ENCODE peak calls at places on chromosomes 6 and 20, in four cellular contexts. F, Z, H and R are unnamed samples.

GRCh38 chr6:100202417-100203194 is 208.6 kb upstream of the MCHR2 start:
- DNase-seq in F (no peak), Z (peak; percentile 93), H (no peak), R (no peak)

GRCh38 chr6:15132854-15133670 is 112.8 kb upstream of the JARID2 start:
- DNase-seq in F (peak; percentile 26), Z (peak; percentile 90), H (no peak), R (no peak)

GRCh38 chr6:139863356-139863755 is 488.9 kb upstream of the CITED2 start:
- DNase-seq in F (no peak), Z (peak; percentile 81), H (no peak), R (no peak)

GRCh38 chr6:169160855-169161560 is 92.6 kb downstream of the THBS2 start:
- DNase-seq in F (no peak), Z (no peak), H (no peak), R (no peak)

GRCh38 chr6:73521351-73522254 is 771 bp upstream of the EEF1A1 start:
- DNase-seq in F (peak; percentile 42), Z (peak; percentile 91), H (peak; percentile 91), R (no peak)

GRCh38 chr20:18252597-18253451 is 35.5 kb upstream of the ZNF133 start:
- DNase-seq in F (no peak), Z (no peak), H (no peak), R (no peak)

GRCh38 chr20:54028276-54029011 is 42.0 kb downstream of the BCAS1 start:
- DNase-seq in F (no peak), Z (no peak), H (no peak), R (no peak)

GRCh38 chr6:35047265-35048011 is 93.7 kb downstream of the TCP11 start:
- DNase-seq in F (no peak), Z (peak; percentile 71), H (no peak), R (no peak)

GRCh38 chr6:169890049-169890448 is 138.6 kb downstream of the ERMARD start:
- DNase-seq in F (no peak), Z (no peak), H (no peak), R (no peak)

GRCh38 chr20:1855113-1855512 is 40.1 kb upstream of the SIRPA start:
- DNase-seq in F (no peak), Z (no peak), H (no peak), R (no peak)

GRCh38 chr20:1857403-1857941 is 37.7 kb upstream of the SIRPA start:
- DNase-seq in F (peak; percentile 81), Z (no peak), H (no peak), R (no peak)

GRCh38 chr20:1854246-1854645 is 41.0 kb upstream of the SIRPA start:
- DNase-seq in F (no peak), Z (no peak), H (no peak), R (no peak)

GRCh38 chr20:1855690-1856089 is 39.5 kb upstream of the SIRPA start:
- DNase-seq in F (no peak), Z (no peak), H (no peak), R (no peak)

GRCh38 chr20:1856419-1856818 is 38.8 kb upstream of the SIRPA start:
- DNase-seq in F (no peak), Z (no peak), H (no peak), R (no peak)
- H4K5ac ChIP-seq in F (no peak overlapping the region), Z (no peak overlapping the region), H (no peak overlapping the region), R (no peak overlapping the region)

GRCh38 chr6:147000545-147001488 is 203.4 kb upstream of the STXBP5 start:
- DNase-seq in F (no peak), Z (peak; percentile 79), H (no peak), R (no peak)
- H4K5ac ChIP-seq in F (no peak overlapping the region), Z (no peak overlapping the region), H (no peak overlapping the region), R (no peak overlapping the region)

GRCh38 chr6:42131531-42131930 is 10.9 kb downstream of the C6orf132 start:
- DNase-seq in F (no peak), Z (peak; percentile 89), H (no peak), R (no peak)

GRCh38 chr6:42125231-42125630 is 17.2 kb downstream of the C6orf132 start:
- DNase-seq in F (no peak), Z (no peak), H (no peak), R (no peak)

GRCh38 chr6:42128460-42129359 is 13.7 kb downstream of the C6orf132 start:
- DNase-seq in F (no peak), Z (no peak), H (no peak), R (no peak)

GRCh38 chr6:42125663-42126062 is 16.8 kb downstream of the C6orf132 start:
- DNase-seq in F (peak; percentile 37), Z (no peak), H (no peak), R (no peak)

GRCh38 chr6:42129360-42129676 is 13.1 kb downstream of the C6orf132 start:
- DNase-seq in F (no peak), Z (no peak), H (no peak), R (no peak)
- H4K5ac ChIP-seq in F (no peak overlapping the region), Z (no peak overlapping the region), H (no peak overlapping the region), R (no peak overlapping the region)

DNA sequence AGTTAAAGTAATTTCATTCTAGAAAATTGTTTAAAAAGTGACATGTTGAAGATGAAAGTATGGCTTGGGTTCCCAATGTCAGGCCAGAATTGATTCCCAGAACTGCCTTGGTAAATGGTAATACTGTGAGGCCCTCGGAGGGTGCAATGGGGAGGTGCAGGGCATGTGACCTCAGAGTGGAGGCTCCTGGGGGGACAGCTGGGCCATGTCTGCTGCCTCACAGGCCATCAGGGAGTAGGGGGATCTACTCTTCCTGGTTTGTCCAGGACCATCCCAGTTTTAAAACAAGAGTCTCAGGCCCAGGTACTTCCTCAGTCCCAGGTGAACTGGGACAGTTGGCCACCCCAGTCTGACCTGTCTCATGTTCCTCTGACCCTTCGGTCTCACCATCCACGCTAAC is 55.3 kb upstream of the SNX9 start:
- DNase-seq in F (no peak), Z (no peak), H (no peak), R (no peak)
- H4K5ac ChIP-seq in F (no peak overlapping the region), Z (no peak overlapping the region), H (no peak overlapping the region), R (no peak overlapping the region)

GRCh38 chr20:15318682-15319081 is 981.3 kb upstream of the FLRT3 start:
- DNase-seq in F (no peak), Z (no peak), H (no peak), R (no peak)
- H4K5ac ChIP-seq in F (no peak overlapping the region), Z (no peak overlapping the region), H (no peak overlapping the region), R (no peak overlapping the region)

DNA sequence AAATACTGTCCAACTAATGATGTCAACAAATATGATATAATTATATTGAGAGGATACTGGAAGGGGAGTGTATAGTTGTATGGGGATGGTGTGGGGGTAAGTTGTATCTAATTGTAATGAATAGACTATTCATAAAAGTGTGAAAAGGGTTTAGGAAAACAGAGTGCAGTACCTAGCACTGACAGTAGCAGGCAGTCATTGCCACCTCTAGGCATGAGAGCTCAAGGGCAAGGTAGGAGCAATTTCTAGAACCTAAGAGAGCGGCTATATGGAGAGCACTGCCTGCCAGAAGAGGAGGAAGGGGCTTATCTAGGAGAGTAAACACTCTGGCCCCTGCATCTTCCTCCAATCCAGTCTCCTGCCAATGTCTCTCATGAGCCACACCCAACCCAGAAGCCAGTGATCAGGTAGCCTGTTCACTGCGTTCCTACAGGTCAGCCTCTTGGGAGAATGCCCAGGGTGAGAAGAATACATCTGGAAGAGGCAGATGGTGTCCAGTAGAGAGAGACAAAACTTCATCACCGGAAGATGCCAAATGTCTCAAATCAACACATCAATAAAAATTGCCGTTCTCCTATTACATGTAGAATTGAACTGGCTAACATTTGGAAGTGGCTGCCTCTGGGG is 200.0 kb downstream of the LY86 start:
- DNase-seq in F (peak; percentile 67), Z (no peak), H (peak; percentile 58), R (no peak)
- H4K5ac ChIP-seq in F (no peak overlapping the region), Z (no peak overlapping the region), H (no peak overlapping the region), R (no peak overlapping the region)

GRCh38 chr6:114083251-114083650 is 112.3 kb upstream of the HDAC2 start:
- DNase-seq in F (peak; percentile 23), Z (no peak), H (no peak), R (no peak)
- H4K5ac ChIP-seq in F (no peak overlapping the region), Z (no peak overlapping the region), H (no peak overlapping the region), R (no peak overlapping the region)

GRCh38 chr6:110689275-110689935 is 125.9 kb downstream of the CDK19 start:
- DNase-seq in F (peak; percentile 29), Z (no peak), H (no peak), R (peak; percentile 35)
- H4K5ac ChIP-seq in F (no peak overlapping the region), Z (no peak overlapping the region), H (no peak overlapping the region), R (no peak overlapping the region)

DNA sequence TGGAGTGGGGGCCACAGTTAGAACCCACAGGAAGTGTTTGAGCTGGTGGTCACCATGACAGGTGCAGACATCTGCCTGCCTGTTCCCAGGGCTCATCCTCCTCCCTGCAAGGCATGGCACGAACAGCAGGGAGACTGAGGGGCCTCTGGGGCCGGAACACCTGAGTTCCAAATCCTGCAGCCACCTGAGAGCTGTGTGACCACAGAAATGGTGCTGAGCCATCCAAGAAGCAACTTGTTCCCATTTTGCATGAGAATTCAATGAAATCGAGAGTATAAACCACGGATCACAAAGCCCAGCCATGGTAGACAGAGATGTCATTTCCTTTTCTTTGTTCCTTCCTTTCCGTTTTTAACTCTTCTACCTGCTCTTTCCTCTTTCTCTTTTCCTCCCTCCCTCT is 268.6 kb downstream of the FOXA2 start:
- DNase-seq in F (no peak), Z (no peak), H (no peak), R (no peak)
- H4K5ac ChIP-seq in F (no peak overlapping the region), Z (no peak overlapping the region), H (no peak overlapping the region), R (no peak overlapping the region)

GRCh38 chr6:111724039-111724438 is 118.4 kb upstream of the TRAF3IP2 start:
- DNase-seq in F (no peak), Z (no peak), H (no peak), R (no peak)
- H4K5ac ChIP-seq in F (no peak overlapping the region), Z (no peak overlapping the region), H (no peak overlapping the region), R (no peak overlapping the region)